ENCODE peak calls at places on chromosomes 16 and 17, in four cellular contexts. One of them, this sample, is unnamed. For H3K4me1, the result is how much of the 10 kb centered on the place peaks cover.

GRCh38 chr16:66849543-66849942 is 5.3 kb downstream of the CA7 start:
- DNase-seq in cardiac muscle cell: no peak
- DNase-seq in Peyer's patch: no peak
- DNase-seq in upper lobe of right lung: no peak
- DNase-seq in this sample: no peak

GRCh38 chr16:57167951-57168350 is 17.9 kb downstream of the PSME3IP1 start:
- DNase-seq in cardiac muscle cell: peak
- DNase-seq in upper lobe of right lung: no peak
- DNase-seq in Peyer's patch: no peak
- DNase-seq in this sample: no peak

GRCh38 chr16:11334831-11335404 is 10.3 kb upstream of the RMI2 start:
- DNase-seq in Peyer's patch: no peak
- DNase-seq in upper lobe of right lung: no peak
- DNase-seq in cardiac muscle cell: no peak
- DNase-seq in this sample: no peak

GRCh38 chr17:44144966-44145739 is 3.4 kb downstream of the HROB start:
- DNase-seq in cardiac muscle cell: no peak
- DNase-seq in upper lobe of right lung: no peak
- DNase-seq in Peyer's patch: no peak
- DNase-seq in this sample: no peak

GRCh38 chr17:76000016-76000754 is 470 bp upstream of the CDK3 start:
- DNase-seq in cardiac muscle cell: peak
- DNase-seq in Peyer's patch: peak
- DNase-seq in upper lobe of right lung: no peak
- DNase-seq in this sample: peak

GRCh38 chr17:1252203-1252608 is 18.0 kb upstream of the BHLHA9 start:
- DNase-seq in Peyer's patch: no peak
- DNase-seq in cardiac muscle cell: peak
- DNase-seq in upper lobe of right lung: no peak
- DNase-seq in this sample: peak

GRCh38 chr17:62860962-62861873 is 53.1 kb upstream of the MARCHF10 start:
- DNase-seq in Peyer's patch: no peak
- DNase-seq in cardiac muscle cell: no peak
- DNase-seq in upper lobe of right lung: no peak
- DNase-seq in this sample: no peak

GRCh38 chr17:83053021-83053778 is 26.2 kb upstream of the METRNL start:
- DNase-seq in upper lobe of right lung: peak
- DNase-seq in cardiac muscle cell: peak
- DNase-seq in Peyer's patch: peak
- DNase-seq in this sample: peak

GRCh38 chr17:62064791-62065563 is at the start of gene MED13:
- DNase-seq in upper lobe of right lung: peak
- DNase-seq in Peyer's patch: peak
- DNase-seq in cardiac muscle cell: peak
- DNase-seq in this sample: peak

GRCh38 chr17:4988168-4988567 is 693 bp upstream of the CAMTA2 start:
- DNase-seq in upper lobe of right lung: no peak
- DNase-seq in cardiac muscle cell: peak
- DNase-seq in Peyer's patch: no peak
- DNase-seq in this sample: no peak

GRCh38 chr16:4053663-4054479 is 62.4 kb downstream of the ADCY9 start:
- DNase-seq in cardiac muscle cell: peak
- DNase-seq in Peyer's patch: no peak
- DNase-seq in upper lobe of right lung: peak
- DNase-seq in this sample: peak

GRCh38 chr17:77042688-77043330 is 98.0 kb upstream of the SEC14L1 start:
- DNase-seq in upper lobe of right lung: no peak
- DNase-seq in Peyer's patch: no peak
- DNase-seq in cardiac muscle cell: no peak
- DNase-seq in this sample: no peak

GRCh38 chr17:74222399-74222798 is 9.0 kb downstream of the TTYH2 start:
- DNase-seq in cardiac muscle cell: no peak
- DNase-seq in Peyer's patch: no peak
- DNase-seq in upper lobe of right lung: no peak
- DNase-seq in this sample: no peak

GRCh38 chr17:40895106-40895730 is 10.2 kb upstream of the KRT20 start:
- DNase-seq in upper lobe of right lung: no peak
- DNase-seq in Peyer's patch: no peak
- DNase-seq in cardiac muscle cell: no peak
- DNase-seq in this sample: no peak

GRCh38 chr16:57422026-57422944 is 17.7 kb downstream of the CCL17 start:
- DNase-seq in upper lobe of right lung: no peak
- DNase-seq in cardiac muscle cell: peak
- DNase-seq in Peyer's patch: no peak
- DNase-seq in this sample: peak

GRCh38 chr17:32497431-32498205 is 10.8 kb downstream of the CDK5R1 start:
- DNase-seq in Peyer's patch: peak
- DNase-seq in upper lobe of right lung: peak
- DNase-seq in cardiac muscle cell: no peak
- DNase-seq in this sample: no peak

GRCh38 chr17:61406871-61407210 is 7.2 kb downstream of the TBX2 start:
- DNase-seq in Peyer's patch: peak
- DNase-seq in upper lobe of right lung: peak
- DNase-seq in cardiac muscle cell: no peak
- DNase-seq in this sample: no peak

GRCh38 chr17:21005367-21005766 is 37.4 kb downstream of the USP22 start:
- DNase-seq in cardiac muscle cell: no peak
- DNase-seq in upper lobe of right lung: peak
- DNase-seq in Peyer's patch: no peak
- DNase-seq in this sample: no peak

GRCh38 chr16:11398851-11399250 is 53.6 kb downstream of the RMI2 start:
- DNase-seq in cardiac muscle cell: no peak
- DNase-seq in upper lobe of right lung: peak
- DNase-seq in Peyer's patch: no peak
- DNase-seq in this sample: no peak

GRCh38 chr17:71553381-71553780 is 567.4 kb upstream of the SOX9 start:
- DNase-seq in cardiac muscle cell: no peak
- DNase-seq in upper lobe of right lung: no peak
- DNase-seq in Peyer's patch: no peak
- DNase-seq in this sample: no peak

GRCh38 chr17:21500064-21500463 is 123.9 kb downstream of the KCNJ12 start:
- DNase-seq in upper lobe of right lung: no peak
- DNase-seq in cardiac muscle cell: no peak
- DNase-seq in Peyer's patch: no peak
- DNase-seq in this sample: no peak

GRCh38 chr16:83356266-83356665 is 451.5 kb upstream of the HSBP1 start:
- DNase-seq in cardiac muscle cell: peak
- DNase-seq in upper lobe of right lung: no peak
- DNase-seq in Peyer's patch: no peak
- DNase-seq in this sample: no peak

GRCh38 chr16:23807028-23807427 is 28.8 kb upstream of the PRKCB start:
- DNase-seq in upper lobe of right lung: no peak
- DNase-seq in cardiac muscle cell: no peak
- DNase-seq in Peyer's patch: no peak
- DNase-seq in this sample: no peak

DNA sequence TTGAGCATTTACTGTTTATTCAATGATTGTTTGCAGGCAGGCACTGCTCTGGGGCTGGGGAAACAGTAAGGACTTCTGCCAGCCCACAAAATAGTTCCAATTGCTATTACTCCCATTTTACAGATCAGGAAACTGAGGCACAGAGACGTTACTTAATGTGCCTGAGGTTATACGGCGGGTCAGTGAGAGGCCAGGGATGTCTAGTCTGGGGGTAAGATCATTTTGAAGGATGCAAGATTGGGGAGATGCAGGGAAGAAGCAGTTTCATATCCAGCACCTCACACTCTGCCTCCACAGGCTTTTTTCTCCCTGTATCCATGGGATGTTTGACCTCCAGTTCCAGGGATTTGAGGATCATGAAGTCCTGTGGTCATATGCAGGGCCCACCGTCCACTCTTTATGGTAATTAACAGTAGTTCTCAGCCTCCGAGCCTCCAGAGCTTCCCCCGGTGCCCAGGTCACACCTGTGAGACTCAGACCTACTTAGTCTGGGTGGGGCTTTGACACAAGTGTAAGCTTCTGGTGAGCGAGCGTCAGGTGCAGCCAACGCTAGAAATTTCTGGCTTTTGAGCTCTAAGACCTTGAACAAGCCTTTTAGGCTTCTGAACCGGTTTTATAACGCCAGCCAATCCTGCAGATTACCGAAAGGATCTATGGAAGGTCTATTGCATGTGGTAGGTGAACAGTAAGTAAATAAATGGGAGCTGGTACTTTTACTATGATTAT is 46.7 kb downstream of the ABAT start:
- DNase-seq in upper lobe of right lung: no peak
- DNase-seq in cardiac muscle cell: no peak
- DNase-seq in Peyer's patch: no peak
- DNase-seq in this sample: peak
- H3K4me1 ChIP-seq in upper lobe of right lung: under half
- H3K4me1 ChIP-seq in cardiac muscle cell: under half
- H3K4me1 ChIP-seq in Peyer's patch: under half
- H3K4me1 ChIP-seq in this sample: under half

DNA sequence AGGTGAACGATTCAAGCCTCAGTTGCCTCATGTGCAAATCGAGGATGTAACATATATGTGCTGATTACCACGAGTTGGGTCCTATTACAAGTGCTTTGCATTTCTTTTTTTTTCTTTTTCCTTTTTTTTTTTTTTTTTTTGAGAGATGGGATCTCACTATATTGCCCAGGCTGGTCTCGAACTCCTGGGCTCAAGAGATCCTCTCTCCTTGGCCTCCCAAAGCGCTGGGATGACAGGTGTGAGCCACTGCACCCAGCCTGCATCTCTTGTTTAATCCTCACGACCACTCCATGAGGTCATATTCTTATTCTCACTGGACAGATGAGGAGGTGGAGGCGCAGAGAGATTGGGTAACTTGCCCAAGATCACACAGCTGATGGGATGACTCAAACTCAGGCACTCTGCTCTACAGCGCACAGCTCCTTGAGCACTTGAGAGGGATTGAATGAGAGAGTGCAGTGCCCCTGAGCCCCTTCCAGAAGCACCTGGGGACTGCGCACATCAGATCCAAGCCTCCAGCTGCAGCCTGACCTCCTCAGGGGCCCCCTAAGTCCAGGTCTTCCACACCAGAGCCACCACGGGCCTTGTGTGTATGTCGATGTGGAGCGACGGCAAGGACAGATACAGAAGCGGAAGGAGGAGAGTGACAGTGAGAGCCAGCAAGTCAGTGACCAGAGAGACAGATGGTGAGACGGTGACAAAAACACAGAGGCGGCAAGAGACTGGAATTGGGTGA is 4.9 kb downstream of the STX1B start:
- DNase-seq in upper lobe of right lung: no peak
- DNase-seq in Peyer's patch: no peak
- DNase-seq in cardiac muscle cell: no peak
- DNase-seq in this sample: no peak
- H3K4me1 ChIP-seq in upper lobe of right lung: under half
- H3K4me1 ChIP-seq in Peyer's patch: under half
- H3K4me1 ChIP-seq in cardiac muscle cell: under half
- H3K4me1 ChIP-seq in this sample: under half

GRCh38 chr17:78379134-78379497 is 667 bp downstream of the PGS1 start:
- DNase-seq in Peyer's patch: no peak
- DNase-seq in upper lobe of right lung: no peak
- DNase-seq in cardiac muscle cell: peak
- DNase-seq in this sample: no peak
- H3K4me1 ChIP-seq in Peyer's patch: under half
- H3K4me1 ChIP-seq in upper lobe of right lung: half or more
- H3K4me1 ChIP-seq in cardiac muscle cell: under half
- H3K4me1 ChIP-seq in this sample: under half

GRCh38 chr17:35893751-35894150 is 13.6 kb upstream of the CCL5 start:
- DNase-seq in cardiac muscle cell: no peak
- DNase-seq in Peyer's patch: no peak
- DNase-seq in upper lobe of right lung: no peak
- DNase-seq in this sample: no peak
- H3K4me1 ChIP-seq in cardiac muscle cell: under half
- H3K4me1 ChIP-seq in Peyer's patch: under half
- H3K4me1 ChIP-seq in upper lobe of right lung: under half
- H3K4me1 ChIP-seq in this sample: under half

DNA sequence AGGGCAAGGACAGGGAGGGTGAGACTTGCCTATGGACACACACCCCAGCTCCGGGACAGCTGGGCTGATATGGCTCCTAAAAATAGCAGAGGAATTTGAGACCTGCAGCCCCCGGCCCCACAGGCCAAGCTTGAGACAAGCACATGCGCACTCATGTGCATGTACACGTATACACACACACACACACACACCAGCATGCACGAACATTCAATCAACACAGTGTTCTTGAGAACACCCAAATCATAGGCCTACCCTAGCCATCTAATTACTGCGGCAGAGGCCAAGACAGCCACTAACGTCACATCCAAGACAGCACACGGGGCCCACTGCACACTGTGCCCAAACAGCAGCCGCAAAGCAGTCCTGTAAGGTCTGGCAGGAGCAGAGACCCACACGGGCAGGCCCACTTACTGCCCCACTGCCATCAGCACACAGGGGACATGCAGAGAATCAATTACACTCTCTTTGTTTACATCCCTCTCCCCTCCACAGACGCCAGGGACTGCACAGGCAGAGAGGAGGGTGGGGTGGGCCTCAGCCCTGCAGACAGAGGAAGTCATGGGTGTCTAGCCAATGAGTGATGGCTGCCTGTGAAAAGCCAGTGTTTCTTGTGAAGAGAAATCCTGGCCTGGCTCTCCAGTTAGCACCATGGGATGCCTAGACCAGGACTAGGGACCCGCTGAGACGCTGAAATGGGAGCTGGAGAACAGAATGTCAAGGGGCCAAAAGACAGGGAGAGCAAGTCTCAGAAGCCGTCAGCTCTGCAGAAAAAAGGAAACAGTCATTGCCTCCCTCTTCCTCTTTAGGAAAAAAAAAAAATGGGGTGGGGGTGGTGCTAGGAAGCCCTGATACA is 39.3 kb downstream of the MYO18A start:
- DNase-seq in cardiac muscle cell: peak
- DNase-seq in upper lobe of right lung: no peak
- DNase-seq in Peyer's patch: peak
- DNase-seq in this sample: no peak
- H3K4me1 ChIP-seq in cardiac muscle cell: half or more
- H3K4me1 ChIP-seq in upper lobe of right lung: half or more
- H3K4me1 ChIP-seq in Peyer's patch: under half
- H3K4me1 ChIP-seq in this sample: under half

DNA sequence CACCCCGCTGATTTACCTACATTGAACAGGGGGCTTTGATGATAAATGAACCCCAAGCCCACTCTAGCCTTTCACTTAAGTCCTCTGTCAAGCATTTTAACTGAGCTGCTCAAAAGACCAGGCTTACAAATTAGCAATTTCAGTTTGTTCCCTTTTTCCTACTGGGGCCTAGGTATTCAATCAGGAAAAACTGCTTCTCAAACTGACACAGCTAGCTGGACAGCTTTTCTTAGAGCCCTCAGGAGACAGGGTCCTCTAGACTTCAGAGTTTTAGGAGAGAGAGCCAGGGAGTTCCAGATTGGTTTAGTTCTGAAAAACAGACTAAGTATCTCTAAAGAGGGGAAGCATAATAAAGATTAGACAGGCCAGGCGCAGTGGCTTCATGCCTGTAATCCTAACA is 6.2 kb upstream of the HEXIM2 start:
- DNase-seq in cardiac muscle cell: no peak
- DNase-seq in upper lobe of right lung: no peak
- DNase-seq in Peyer's patch: no peak
- DNase-seq in this sample: no peak
- H3K4me1 ChIP-seq in cardiac muscle cell: under half
- H3K4me1 ChIP-seq in upper lobe of right lung: half or more
- H3K4me1 ChIP-seq in Peyer's patch: under half
- H3K4me1 ChIP-seq in this sample: under half

GRCh38 chr17:66464921-66465320 is 162.5 kb downstream of the PRKCA start:
- DNase-seq in upper lobe of right lung: no peak
- DNase-seq in Peyer's patch: no peak
- DNase-seq in cardiac muscle cell: no peak
- DNase-seq in this sample: no peak
- H3K4me1 ChIP-seq in upper lobe of right lung: under half
- H3K4me1 ChIP-seq in Peyer's patch: under half
- H3K4me1 ChIP-seq in cardiac muscle cell: under half
- H3K4me1 ChIP-seq in this sample: under half

This sample was measured in colonic mucosa.